ENCODE peak calls at places on chromosome 1, in ten cellular contexts. A is type B pancreatic cell; J is stimulated activated CD4-positive, alpha-beta T cell treated with anti-CD3 and anti-CD28 coated beads, Interleukin-15, amount 100 ng/mL, for 48 hours; K is effector memory CD8-positive, alpha-beta T cell; B is activated CD8-positive, alpha-beta T cell treated with anti-CD3 and anti-CD28 coated beads, Interleukin-2, amount 10 ng/mL, durations not matched to agents 7 days and 5 days; T is CD8-positive, alpha-beta T cell; L is glomerular endothelial cell; Q is psoas muscle; V is NCI-H524 treated with DMSO at 0.1 percent for 48 hours; Y is mucosa of descending colon. S is an unnamed sample.

GRCh38 chr1:40391688-40392145 is 18.2 kb downstream of the SMAP2 start:
- DNase-seq in A (no peak), K (no peak), L (no peak), Y (no peak), V (no peak), B (no peak), T (no peak), J (no peak), Q (no peak), S (no peak)

GRCh38 chr1:149936992-149937705 is 470 bp upstream of the MTMR11 start:
- DNase-seq in T (no peak), B (no peak), A (no peak), L (no peak), Y (no peak), Q (no peak), K (no peak), J (no peak), V (no peak), S (no peak)

GRCh38 chr1:14095001-14095400 is 395.0 kb downstream of the PRDM2 start:
- DNase-seq in Y (no peak), L (no peak), K (no peak), J (no peak), B (no peak), A (no peak), T (no peak), Q (no peak), V (no peak), S (no peak)

GRCh38 chr1:8356256-8357209 is 38.6 kb downstream of the SLC45A1 start:
- DNase-seq in B (no peak), A (no peak), T (no peak), K (no peak), Y (no peak), J (no peak), L (no peak), V (no peak), Q (peak; percentile 55), S (no peak)

GRCh38 chr1:107359472-107360241 is 218.8 kb downstream of the NTNG1 start:
- DNase-seq in Y (no peak), B (no peak), A (no peak), V (no peak), T (no peak), Q (no peak), J (no peak), K (no peak), L (no peak), S (no peak)

GRCh38 chr1:25204797-25205441 is 27.4 kb downstream of the SYF2 start:
- DNase-seq in B (peak; percentile 43), K (peak; percentile 43), V (no peak), L (peak; percentile 7), T (peak; percentile 13), Q (no peak), J (no peak), Y (no peak), A (no peak), S (no peak)

GRCh38 chr1:221294244-221294643 is 415.0 kb downstream of the HLX start:
- DNase-seq in J (no peak), K (no peak), B (no peak), A (no peak), Q (no peak), T (no peak), Y (no peak), L (no peak), V (no peak), S (no peak)

GRCh38 chr1:83692524-83693336 is 306.2 kb downstream of the TTLL7 start:
- DNase-seq in T (no peak), L (no peak), Q (no peak), Y (no peak), K (no peak), B (peak; percentile 40), V (peak; percentile 21), A (no peak), J (no peak), S (no peak)

GRCh38 chr1:110607663-110608230 is 1.6 kb upstream of the KCNA2 start:
- DNase-seq in T (no peak), Y (no peak), V (no peak), J (no peak), K (no peak), Q (no peak), L (no peak), B (no peak), A (no peak), S (no peak)